ENCODE peak calls at places on chromosome 1, in five cellular contexts. X is mesenchymal stem cell, C is IMR-90, R is neuronal stem cell, Z is mesendoderm. E is an unnamed sample.

GRCh38 chr1:53258216-53258615 is 19.9 kb upstream of the MAGOH start:
- DNase-seq in X (no peak), C (no peak), R (no peak), Z (no peak), E (no peak)

GRCh38 chr1:183590225-183591191 is at the start of gene NCF2:
- DNase-seq in X (no peak), C (peak; percentile 57), R (no peak), Z (no peak), E (no peak)

GRCh38 chr1:175221548-175222175 is 29.1 kb upstream of the KIAA0040 start:
- DNase-seq in X (no peak), C (no peak), R (no peak), Z (peak; percentile 86), E (peak; percentile 76)

GRCh38 chr1:175808573-175808972 is 65.2 kb upstream of the TNR start:
- DNase-seq in X (no peak), C (no peak), R (no peak), Z (peak; percentile 88), E (peak; percentile 41)

GRCh38 chr1:174398246-174398645 is 49.5 kb upstream of the GPR52 start:
- DNase-seq in X (peak; percentile 95), C (peak; percentile 96), R (no peak), Z (no peak), E (no peak)

GRCh38 chr1:182217967-182218366 is 156.5 kb upstream of the ZNF648 start:
- DNase-seq in X (no peak), C (no peak), R (no peak), Z (no peak), E (no peak)

GRCh38 chr1:236058141-236058626 is 6.7 kb downstream of the NID1 start:
- DNase-seq in X (peak; percentile 63), C (peak; percentile 57), R (no peak), Z (no peak), E (no peak)

GRCh38 chr1:62208970-62209369 is 14.3 kb downstream of the L1TD1 start:
- DNase-seq in X (no peak), C (no peak), R (no peak), Z (no peak), E (no peak)

GRCh38 chr1:1164361-1164700 is 9.3 kb upstream of the TTLL10 start:
- DNase-seq in X (no peak), C (no peak), R (no peak), Z (no peak), E (no peak)

GRCh38 chr1:20472860-20473711 is 12.9 kb downstream of the CAMK2N1 start:
- DNase-seq in X (peak; percentile 66), C (peak; percentile 49), R (peak; percentile 78), Z (peak; percentile 87), E (peak; percentile 90)

GRCh38 chr1:147377263-147378246 is 135.1 kb downstream of the CHD1L start:
- DNase-seq in X (no peak), C (no peak), R (no peak), Z (peak; percentile 4), E (no peak)

GRCh38 chr1:6512245-6512907 is 20.9 kb upstream of the PLEKHG5 start:
- DNase-seq in X (no peak), C (no peak), R (no peak), Z (no peak), E (no peak)

GRCh38 chr1:6512908-6513280 is 21.4 kb upstream of the PLEKHG5 start:
- DNase-seq in X (no peak), C (no peak), R (no peak), Z (no peak), E (no peak)

GRCh38 chr1:6510493-6510892 is 19.0 kb upstream of the PLEKHG5 start:
- DNase-seq in X (no peak), C (no peak), R (no peak), Z (no peak), E (no peak)

GRCh38 chr1:6511056-6511455 is 19.6 kb upstream of the PLEKHG5 start:
- DNase-seq in X (no peak), C (no peak), R (no peak), Z (no peak), E (no peak)

GRCh38 chr1:6511461-6512244 is 20.2 kb upstream of the PLEKHG5 start:
- DNase-seq in X (no peak), C (no peak), R (no peak), Z (no peak), E (no peak)
- H3K18ac ChIP-seq in X (no peak overlapping the region), C (no peak overlapping the region), R (peak overlapping the region; percentile 64), Z (no peak overlapping the region), E (no peak overlapping the region)

DNA sequence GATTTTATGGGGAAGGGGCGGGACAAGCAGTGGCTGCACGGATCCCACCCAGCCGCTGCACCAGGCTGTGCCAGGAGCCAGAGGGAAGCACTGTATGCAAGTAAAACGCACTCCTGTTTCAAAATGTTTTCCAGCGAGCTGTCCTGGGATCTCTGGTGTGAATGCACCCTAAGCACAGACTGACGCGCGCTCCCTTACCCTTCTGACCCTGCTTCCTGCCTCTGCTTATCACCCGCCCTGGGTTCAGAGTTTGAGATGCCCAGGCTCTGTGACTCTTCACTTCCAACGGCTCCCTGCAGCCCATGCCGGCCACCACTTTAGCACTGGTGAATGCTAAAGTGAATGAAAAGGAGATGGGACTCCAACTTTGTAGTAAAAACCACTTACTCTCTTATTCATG is 131.2 kb downstream of the RHOU start:
- DNase-seq in X (peak; percentile 65), C (no peak), R (no peak), Z (no peak), E (peak; percentile 23)
- H3K18ac ChIP-seq in X (no peak overlapping the region), C (no peak overlapping the region), R (peak overlapping the region; percentile 0), Z (no peak overlapping the region), E (no peak overlapping the region)

DNA sequence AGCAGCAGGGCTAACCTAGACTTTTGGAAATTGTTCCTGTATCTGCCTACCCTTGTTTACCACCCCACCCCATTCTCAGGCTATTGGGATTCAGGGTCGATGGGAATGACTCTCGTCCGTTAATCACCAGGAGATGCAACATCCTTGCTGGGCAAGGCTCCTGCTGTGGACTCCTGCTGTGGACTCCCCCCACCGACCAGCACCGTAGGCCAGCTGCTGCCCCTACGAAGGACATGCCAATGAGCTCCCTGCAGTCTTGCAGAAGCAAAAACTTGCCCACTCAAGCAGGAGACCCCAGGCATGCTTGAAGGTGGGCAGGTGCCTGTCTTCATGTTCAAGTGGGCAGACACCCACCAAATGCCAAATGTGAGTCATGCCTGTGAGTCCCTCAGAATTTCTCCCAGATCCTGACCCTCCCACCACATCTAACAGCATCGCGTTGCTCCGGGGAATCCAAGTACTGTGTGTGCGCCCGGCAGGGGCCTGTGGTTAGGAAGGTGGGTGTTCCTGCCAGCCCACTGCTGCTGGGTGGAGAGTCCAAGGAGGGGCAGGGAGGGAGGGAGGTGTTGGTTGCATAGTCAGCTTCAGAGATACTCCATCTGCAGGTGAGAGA is 41.7 kb upstream of the SOX13 start:
- DNase-seq in X (no peak), C (no peak), R (no peak), Z (no peak), E (no peak)
- H3K18ac ChIP-seq in X (no peak overlapping the region), C (no peak overlapping the region), R (peak overlapping the region; percentile 65), Z (no peak overlapping the region), E (peak overlapping the region; percentile 17)

GRCh38 chr1:95407146-95407863 is 173.3 kb downstream of the RWDD3 start:
- DNase-seq in X (no peak), C (no peak), R (no peak), Z (peak; percentile 93), E (peak; percentile 43)

GRCh38 chr1:95409901-95410300 is 175.9 kb downstream of the RWDD3 start:
- DNase-seq in X (no peak), C (no peak), R (no peak), Z (no peak), E (no peak)

GRCh38 chr1:95406279-95406678 is 172.3 kb downstream of the RWDD3 start:
- DNase-seq in X (no peak), C (no peak), R (no peak), Z (no peak), E (no peak)

GRCh38 chr1:95408506-95409136 is 174.6 kb downstream of the RWDD3 start:
- DNase-seq in X (no peak), C (no peak), R (no peak), Z (peak; percentile 68), E (no peak)

DNA sequence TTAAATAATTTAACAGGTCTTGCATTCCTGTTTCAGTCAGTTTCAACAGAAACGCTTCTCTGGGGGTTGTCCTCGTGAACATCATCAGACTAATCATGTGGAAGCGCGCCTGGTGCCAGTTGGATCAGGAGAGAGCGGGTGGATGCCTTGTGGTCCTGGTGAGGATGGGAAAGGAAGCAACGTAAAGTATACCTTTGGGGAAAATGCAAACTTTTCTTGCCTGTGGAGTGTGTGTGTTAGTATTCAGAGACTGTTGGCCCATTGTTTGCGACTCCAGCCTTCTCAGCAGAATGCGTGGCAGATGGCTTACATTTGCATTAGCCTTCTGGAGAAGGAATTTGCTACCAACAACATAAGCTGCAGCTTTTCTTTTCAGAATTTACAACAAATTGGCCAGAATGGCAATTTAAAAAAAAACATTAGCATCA is 173.9 kb downstream of the RWDD3 start:
- DNase-seq in X (no peak), C (no peak), R (no peak), Z (peak; percentile 83), E (peak; percentile 71)
- H3K18ac ChIP-seq in X (no peak overlapping the region), C (no peak overlapping the region), R (no peak overlapping the region), Z (peak overlapping the region; percentile 98), E (peak overlapping the region; percentile 51)

GRCh38 chr1:16145988-16146887 is 9.6 kb downstream of the EPHA2 start:
- DNase-seq in X (peak; percentile 94), C (peak; percentile 92), R (peak; percentile 90), Z (peak; percentile 98), E (peak; percentile 93)

GRCh38 chr1:16143005-16143565 is 12.8 kb downstream of the EPHA2 start:
- DNase-seq in X (no peak), C (no peak), R (no peak), Z (no peak), E (no peak)

GRCh38 chr1:16145030-16145987 is 10.6 kb downstream of the EPHA2 start:
- DNase-seq in X (peak; percentile 94), C (peak; percentile 92), R (no peak), Z (peak; percentile 91), E (peak; percentile 80)

GRCh38 chr1:16143566-16144324 is 12.1 kb downstream of the EPHA2 start:
- DNase-seq in X (no peak), C (no peak), R (no peak), Z (no peak), E (no peak)

GRCh38 chr1:16144325-16145029 is 11.4 kb downstream of the EPHA2 start:
- DNase-seq in X (no peak), C (no peak), R (no peak), Z (no peak), E (no peak)
- H3K18ac ChIP-seq in X (peak overlapping the region; percentile 85), C (peak overlapping the region; percentile 68), R (peak overlapping the region; percentile 96), Z (peak overlapping the region; percentile 51), E (no peak overlapping the region)

GRCh38 chr1:9321480-9321849 is 28.8 kb downstream of the SPSB1 start:
- DNase-seq in X (peak; percentile 91), C (peak; percentile 91), R (no peak), Z (peak; percentile 47), E (no peak)

GRCh38 chr1:9317591-9318331 is 25.1 kb downstream of the SPSB1 start:
- DNase-seq in X (peak; percentile 75), C (peak; percentile 74), R (no peak), Z (no peak), E (no peak)

GRCh38 chr1:9320520-9321479 is 28.1 kb downstream of the SPSB1 start:
- DNase-seq in X (peak; percentile 84), C (peak; percentile 79), R (no peak), Z (peak; percentile 49), E (no peak)

GRCh38 chr1:9319208-9319788 is 26.6 kb downstream of the SPSB1 start:
- DNase-seq in X (no peak), C (no peak), R (no peak), Z (no peak), E (no peak)

GRCh38 chr1:9319789-9320519 is 27.3 kb downstream of the SPSB1 start:
- DNase-seq in X (no peak), C (no peak), R (no peak), Z (peak; percentile 54), E (no peak)
- H3K18ac ChIP-seq in X (no peak overlapping the region), C (peak overlapping the region; percentile 59), R (peak overlapping the region; percentile 52), Z (no peak overlapping the region), E (peak overlapping the region; percentile 53)

GRCh38 chr1:155250246-155250632 is 5.0 kb downstream of the ENTREP3 start:
- DNase-seq in X (no peak), C (no peak), R (no peak), Z (no peak), E (no peak)
- H3K18ac ChIP-seq in X (peak overlapping the region; percentile 75), C (no peak overlapping the region), R (peak overlapping the region; percentile 89), Z (peak overlapping the region; percentile 20), E (no peak overlapping the region)